ENCODE peak calls at places on chromosomes 12 and 14, in five cellular contexts. T, S, Z, E and A are unnamed samples.

GRCh38 chr12:92108651-92109050 is 37.0 kb downstream of the BTG1 start:
- DNase-seq in T (no peak), S (peak), Z (no peak), E (peak), A (no peak)

GRCh38 chr12:47343684-47344567 is 264.2 kb upstream of the AMIGO2 start:
- DNase-seq in T (no peak), S (peak), Z (no peak), E (no peak), A (no peak)

GRCh38 chr12:20549115-20549719 is 145.9 kb upstream of the SLCO1C1 start:
- DNase-seq in T (peak), S (peak), Z (peak), E (peak), A (no peak)

GRCh38 chr14:94109915-94110250 is 653 bp upstream of the IFI27 start:
- DNase-seq in T (no peak), S (no peak), Z (no peak), E (peak), A (no peak)

GRCh38 chr14:39113685-39114072 is 444 bp upstream of the GEMIN2 start:
- DNase-seq in T (no peak), S (no peak), Z (no peak), E (no peak), A (no peak)

GRCh38 chr12:62995097-62995496 is 60.1 kb upstream of the PPM1H start:
- DNase-seq in T (no peak), S (no peak), Z (no peak), E (no peak), A (no peak)

GRCh38 chr12:121334513-121335343 is 17.5 kb downstream of the ANAPC5 start:
- DNase-seq in T (peak), S (peak), Z (peak), E (no peak), A (no peak)

GRCh38 chr12:43676183-43676813 is 82.3 kb downstream of the PUS7L start:
- DNase-seq in T (no peak), S (peak), Z (no peak), E (no peak), A (no peak)

GRCh38 chr12:110921262-110921661 is 883 bp upstream of the MYL2 start:
- DNase-seq in T (no peak), S (peak), Z (no peak), E (no peak), A (no peak)

GRCh38 chr12:53048033-53048779 is 1.7 kb upstream of the TNS2 start:
- DNase-seq in T (no peak), S (no peak), Z (peak), E (peak), A (peak)

GRCh38 chr14:83535396-83535906 is 1994.5 kb upstream of the FLRT2 start:
- DNase-seq in T (no peak), S (no peak), Z (no peak), E (no peak), A (no peak)

GRCh38 chr12:127810026-127810425 is 456.9 kb upstream of the TMEM132C start:
- DNase-seq in T (no peak), S (no peak), Z (no peak), E (no peak), A (no peak)

GRCh38 chr14:71372411-71372838 is 465.2 kb downstream of the PCNX1 start:
- DNase-seq in T (no peak), S (peak), Z (no peak), E (no peak), A (no peak)

GRCh38 chr12:122855985-122856831 is 21.0 kb downstream of the HIP1R start:
- DNase-seq in T (no peak), S (no peak), Z (no peak), E (no peak), A (no peak)

GRCh38 chr14:89407856-89408255 is 9.2 kb downstream of the FOXN3 start:
- DNase-seq in T (no peak), S (peak), Z (no peak), E (no peak), A (no peak)

GRCh38 chr14:105931808-105932483 is 405.6 kb downstream of the TMEM121 start:
- DNase-seq in T (no peak), S (no peak), Z (no peak), E (no peak), A (no peak)

GRCh38 chr12:27975222-27976136 is 2.9 kb upstream of the PTHLH start:
- DNase-seq in T (peak), S (peak), Z (no peak), E (peak), A (peak)

GRCh38 chr12:49583361-49584094 is 15.6 kb upstream of the MCRS1 start:
- DNase-seq in T (no peak), S (peak), Z (no peak), E (no peak), A (no peak)

GRCh38 chr12:12240671-12241345 is 26.0 kb downstream of the LRP6 start:
- DNase-seq in T (no peak), S (peak), Z (peak), E (no peak), A (no peak)

GRCh38 chr12:21308785-21309184 is 25.9 kb downstream of the SLCO1A2 start:
- DNase-seq in T (no peak), S (no peak), Z (peak), E (no peak), A (no peak)

GRCh38 chr14:69105326-69105725 is 47.6 kb downstream of the DCAF5 start:
- DNase-seq in T (no peak), S (peak), Z (no peak), E (no peak), A (no peak)

GRCh38 chr12:71671816-71672215 is 7.7 kb downstream of the THAP2 start:
- DNase-seq in T (no peak), S (no peak), Z (no peak), E (no peak), A (no peak)

GRCh38 chr14:51085007-51085406 is 9.9 kb downstream of the TRIM9 start:
- DNase-seq in T (no peak), S (no peak), Z (no peak), E (no peak), A (no peak)

GRCh38 chr12:66279127-66279712 is 23.1 kb upstream of the HELB start:
- DNase-seq in T (no peak), S (peak), Z (no peak), E (no peak), A (no peak)

GRCh38 chr12:117803013-117803412 is 165.8 kb downstream of the KSR2 start:
- DNase-seq in T (no peak), S (no peak), Z (no peak), E (no peak), A (no peak)